ENCODE peak calls at places on chromosome 17, in five cellular contexts. E is B cell, I is AG10803, X is cardiac fibroblast, L is fibroblast of lung. C is an unnamed sample.

GRCh38 chr17:80192268-80192667 is 22.4 kb downstream of the CARD14 start:
- DNase-seq in X (peak; percentile 19), L (no peak), E (no peak), I (peak; percentile 16), C (no peak)

GRCh38 chr17:18964018-18964351 is 12.0 kb downstream of the SLC5A10 start:
- DNase-seq in I (no peak), E (no peak), L (no peak), X (no peak), C (no peak)

GRCh38 chr17:45332989-45333701 is 16.3 kb upstream of the MAP3K14 start:
- DNase-seq in I (no peak), X (peak; percentile 59), E (peak; percentile 52), L (peak; percentile 52), C (no peak)

GRCh38 chr17:40035162-40035559 is 19.0 kb downstream of the MED24 start:
- DNase-seq in I (peak; percentile 36), L (peak; percentile 25), X (peak; percentile 69), E (no peak), C (no peak)

GRCh38 chr17:79914813-79915740 is 75.8 kb upstream of the CBX4 start:
- DNase-seq in E (no peak), I (no peak), L (no peak), X (no peak), C (no peak)

GRCh38 chr17:48718162-48718780 is 4.0 kb downstream of the PRAC1 start:
- DNase-seq in E (no peak), I (no peak), X (no peak), L (no peak), C (no peak)

GRCh38 chr17:73592531-73592961 is 51.7 kb downstream of the SDK2 start:
- DNase-seq in L (no peak), E (no peak), X (no peak), I (peak; percentile 70), C (no peak)

GRCh38 chr17:50184057-50184456 is 17.4 kb downstream of the COL1A1 start:
- DNase-seq in E (no peak), L (peak; percentile 41), I (peak; percentile 68), X (no peak), C (no peak)

GRCh38 chr17:35050170-35050569 is 13.3 kb downstream of the RFFL start:
- DNase-seq in E (no peak), L (no peak), X (no peak), I (no peak), C (no peak)

GRCh38 chr17:28406478-28406824 is 439 bp upstream of the SLC46A1 start:
- DNase-seq in E (no peak), X (no peak), L (no peak), I (no peak), C (no peak)

GRCh38 chr17:56679767-56680422 is 86.4 kb downstream of the NOG start:
- DNase-seq in X (no peak), L (peak; percentile 56), I (peak; percentile 31), E (no peak), C (no peak)

GRCh38 chr17:75457047-75457654 is 716 bp downstream of the TMEM94 start:
- DNase-seq in E (no peak), L (peak; percentile 69), I (peak; percentile 33), X (peak; percentile 54), C (peak; percentile 23)

GRCh38 chr17:49234509-49235080 is 4.0 kb upstream of the PHOSPHO1 start:
- DNase-seq in L (no peak), I (no peak), E (no peak), X (no peak), C (no peak)

GRCh38 chr17:29844339-29845048 is 85.5 kb downstream of the SSH2 start:
- DNase-seq in X (peak; percentile 84), I (no peak), L (peak; percentile 20), E (no peak), C (no peak)

GRCh38 chr17:7626307-7626706 is 1.3 kb downstream of the SAT2 start:
- DNase-seq in X (no peak), E (no peak), I (no peak), L (no peak), C (no peak)

GRCh38 chr17:57953219-57953618 is 2.0 kb downstream of the CUEDC1 start:
- DNase-seq in E (no peak), X (no peak), I (no peak), L (no peak), C (no peak)

GRCh38 chr17:9512323-9513168 is 63.1 kb downstream of the STX8 start:
- DNase-seq in I (peak; percentile 41), X (peak; percentile 42), L (peak; percentile 80), E (no peak), C (no peak)

GRCh38 chr17:38815576-38816193 is 9.4 kb downstream of the CWC25 start:
- DNase-seq in E (no peak), I (peak; percentile 68), X (peak; percentile 41), L (peak; percentile 87), C (no peak)

GRCh38 chr17:80053102-80053501 is 16.7 kb downstream of the CCDC40 start:
- DNase-seq in E (no peak), X (no peak), I (peak; percentile 17), L (no peak), C (no peak)

GRCh38 chr17:63445571-63446217 is 412 bp downstream of the CYB561 start:
- DNase-seq in I (no peak), E (peak; percentile 63), X (no peak), L (peak; percentile 45), C (peak; percentile 71)

GRCh38 chr17:20083460-20083859 is 74.3 kb downstream of the SPECC1 start:
- DNase-seq in E (no peak), L (no peak), I (peak; percentile 66), X (peak; percentile 36), C (no peak)

GRCh38 chr17:81440511-81441244 is 45.4 kb downstream of the BAHCC1 start:
- DNase-seq in L (no peak), E (no peak), I (no peak), X (no peak), C (no peak)

GRCh38 chr17:2029911-2030778 is at the start of gene DPH1:
- DNase-seq in X (peak; percentile 91), L (peak; percentile 90), E (peak; percentile 88), I (peak; percentile 89), C (peak; percentile 76)

GRCh38 chr17:28488884-28489276 is 15.4 kb downstream of the SLC13A2 start:
- DNase-seq in I (no peak), L (no peak), E (no peak), X (no peak), C (no peak)

GRCh38 chr17:79849953-79850352 is 10.7 kb upstream of the CBX4 start:
- DNase-seq in E (no peak), X (no peak), I (no peak), L (no peak), C (no peak)

GRCh38 chr17:47317119-47317518 is 6.6 kb upstream of the EFCAB13 start:
- DNase-seq in E (no peak), L (peak; percentile 70), X (peak; percentile 44), I (peak; percentile 73), C (no peak)

GRCh38 chr17:47316316-47316715 is 7.4 kb upstream of the EFCAB13 start:
- DNase-seq in X (peak; percentile 32), L (peak; percentile 62), I (peak; percentile 70), E (no peak), C (no peak)

GRCh38 chr17:47320879-47321502 is 2.8 kb upstream of the EFCAB13 start:
- DNase-seq in I (no peak), E (no peak), X (no peak), L (no peak), C (no peak)

GRCh38 chr17:47315451-47316266 is 8.1 kb upstream of the EFCAB13 start:
- DNase-seq in L (peak; percentile 86), I (peak; percentile 79), X (peak; percentile 89), E (peak; percentile 59), C (no peak)

DNA sequence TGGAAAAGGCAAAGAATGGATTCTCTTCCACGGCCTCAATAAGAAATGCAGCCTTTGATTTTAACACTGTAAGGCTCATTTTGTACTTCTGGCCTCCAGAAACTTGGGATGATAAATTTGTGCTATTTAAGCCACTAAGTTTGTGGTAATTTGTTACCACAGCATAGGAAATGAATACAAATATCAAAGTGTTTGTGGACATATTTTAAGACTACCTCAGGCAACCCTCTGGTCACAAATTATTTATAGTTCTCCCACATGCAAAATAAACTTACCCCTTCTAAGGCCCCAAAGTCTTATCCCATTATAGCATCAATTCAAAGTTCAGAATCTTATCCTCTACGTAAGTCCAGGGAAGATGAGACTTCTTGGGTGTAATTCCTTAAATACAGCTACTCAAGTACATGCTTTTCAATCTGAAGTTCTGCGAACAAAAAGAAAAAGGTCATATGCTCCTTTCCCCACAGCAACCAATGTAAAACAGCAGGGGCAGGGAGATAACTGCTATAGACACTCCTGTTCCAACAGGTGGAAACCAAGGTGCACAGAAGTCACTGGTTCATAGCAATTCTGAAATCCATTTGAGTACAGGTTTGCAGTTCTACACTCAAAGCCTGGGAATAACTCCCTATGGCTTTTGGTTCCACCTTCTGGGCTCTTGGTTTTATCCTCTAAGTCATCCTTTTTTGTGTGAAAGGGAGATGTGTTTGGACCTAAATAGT is 5.4 kb upstream of the EFCAB13 start:
- DNase-seq in I (no peak), L (no peak), X (no peak), E (no peak), C (no peak)
- TF ChIP-seq CTCF in I (no peak), L (no peak), X (no peak), E (peak; percentile 11), C (no peak)

DNA sequence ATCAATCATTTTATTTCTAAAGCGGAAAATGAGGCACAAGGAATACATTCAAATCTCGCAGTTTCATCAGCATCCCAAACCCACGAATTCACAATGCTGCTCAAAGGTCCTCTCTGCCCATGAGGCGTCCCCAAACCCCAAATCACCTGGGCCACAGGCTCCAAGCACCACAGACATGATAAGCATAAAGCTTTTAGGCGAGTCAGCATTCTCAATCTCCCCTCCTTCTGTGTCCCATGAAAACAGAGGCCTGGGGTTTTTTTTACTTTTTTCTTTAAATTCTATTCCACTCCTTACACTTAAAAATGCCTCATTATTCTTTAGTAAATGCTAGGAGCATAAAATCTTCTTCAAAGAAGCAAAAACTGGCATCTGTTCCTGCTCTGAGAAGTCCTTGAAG is 55.0 kb downstream of the CYTH1 start:
- DNase-seq in I (no peak), E (no peak), L (no peak), X (no peak), C (no peak)
- TF ChIP-seq CTCF in I (no peak), E (no peak), L (no peak), X (no peak), C (no peak)

GRCh38 chr17:43010667-43011308 is 4.2 kb downstream of the IFI35 start:
- DNase-seq in I (no peak), L (no peak), X (no peak), E (no peak), C (no peak)

GRCh38 chr17:43011728-43012472 is 5.3 kb downstream of the IFI35 start:
- DNase-seq in L (no peak), X (no peak), I (no peak), E (no peak), C (no peak)

GRCh38 chr17:43003542-43004172 is 2.9 kb upstream of the IFI35 start:
- DNase-seq in I (peak; percentile 71), X (peak; percentile 54), E (no peak), L (peak; percentile 75), C (no peak)

GRCh38 chr17:43006639-43007551 is at the start of gene IFI35:
- DNase-seq in X (peak; percentile 90), E (peak; percentile 91), L (peak; percentile 83), I (peak; percentile 79), C (peak; percentile 78)
- TF ChIP-seq CTCF in X (peak; percentile 15), E (peak; percentile 64), L (peak; percentile 27), I (peak; percentile 41), C (no peak)

DNA sequence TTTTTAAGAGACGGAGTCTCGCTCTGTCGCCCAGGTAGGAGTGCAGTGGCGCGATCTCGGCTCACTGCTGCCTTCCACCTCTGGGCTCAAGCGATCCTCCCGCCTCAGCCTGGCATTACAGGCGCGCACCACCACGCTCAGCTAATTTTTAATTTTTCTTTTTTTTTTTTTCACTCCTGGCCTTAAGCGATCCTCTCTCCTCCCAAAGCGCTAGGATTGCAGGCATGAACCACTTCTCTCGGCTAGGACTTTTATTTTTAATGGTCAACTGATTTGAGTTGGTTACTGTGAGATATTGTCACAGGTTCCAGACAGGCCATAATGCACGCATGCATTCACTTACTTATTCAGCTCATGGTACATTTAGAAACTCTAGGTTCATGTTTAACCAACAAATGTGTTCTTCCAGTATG is 888 bp downstream of the PIGW start:
- DNase-seq in X (no peak), I (no peak), E (no peak), L (no peak), C (no peak)
- TF ChIP-seq CTCF in X (no peak), I (no peak), E (no peak), L (no peak), C (no peak)